ENCODE peak calls at places on chromosomes 1 and 21, in six cellular contexts. One of them, this sample, is unnamed.

GRCh38 chr1:25431495-25432363 is 1.0 kb downstream of the MACO1 start:
- DNase-seq in HepG2: no peak
- DNase-seq in IMR-90: no peak
- DNase-seq in K562: no peak
- DNase-seq in A549: no peak
- DNase-seq in GM12878: no peak
- DNase-seq in this sample: no peak

GRCh38 chr1:58409826-58410225 is 136.7 kb downstream of the OMA1 start:
- DNase-seq in HepG2: no peak
- DNase-seq in A549: no peak
- DNase-seq in K562: no peak
- DNase-seq in IMR-90: peak; percentile 27
- DNase-seq in GM12878: no peak
- DNase-seq in this sample: no peak

GRCh38 chr1:32335951-32336867 is at the start of gene MARCKSL1:
- DNase-seq in A549: peak; percentile 54
- DNase-seq in IMR-90: peak; percentile 55
- DNase-seq in GM12878: no peak
- DNase-seq in HepG2: peak; percentile 63
- DNase-seq in K562: peak; percentile 92
- DNase-seq in this sample: peak; percentile 93

GRCh38 chr21:44582980-44583799 is 2.8 kb upstream of the KRTAP10-5 start:
- DNase-seq in A549: no peak
- DNase-seq in IMR-90: no peak
- DNase-seq in HepG2: no peak
- DNase-seq in K562: no peak
- DNase-seq in GM12878: no peak
- DNase-seq in this sample: no peak

GRCh38 chr1:168469690-168470089 is 74.1 kb downstream of the XCL2 start:
- DNase-seq in GM12878: no peak
- DNase-seq in HepG2: no peak
- DNase-seq in IMR-90: peak; percentile 40
- DNase-seq in K562: peak; percentile 85
- DNase-seq in A549: no peak
- DNase-seq in this sample: peak; percentile 16

GRCh38 chr1:70818391-70818790 is 229.2 kb downstream of the PTGER3 start:
- DNase-seq in IMR-90: no peak
- DNase-seq in A549: no peak
- DNase-seq in K562: no peak
- DNase-seq in HepG2: no peak
- DNase-seq in GM12878: no peak
- DNase-seq in this sample: no peak

GRCh38 chr1:211336161-211336560 is 9.5 kb downstream of the TRAF5 start:
- DNase-seq in GM12878: no peak
- DNase-seq in K562: no peak
- DNase-seq in HepG2: no peak
- DNase-seq in A549: no peak
- DNase-seq in IMR-90: no peak
- DNase-seq in this sample: no peak

GRCh38 chr1:82598816-82599215 is 798.1 kb downstream of the ADGRL2 start:
- DNase-seq in A549: no peak
- DNase-seq in HepG2: no peak
- DNase-seq in IMR-90: no peak
- DNase-seq in GM12878: no peak
- DNase-seq in K562: no peak
- DNase-seq in this sample: no peak

GRCh38 chr1:75265792-75266191 is 131.6 kb downstream of the LHX8 start:
- DNase-seq in A549: peak; percentile 33
- DNase-seq in IMR-90: peak; percentile 6
- DNase-seq in GM12878: peak; percentile 12
- DNase-seq in HepG2: peak; percentile 67
- DNase-seq in K562: peak; percentile 17
- DNase-seq in this sample: peak; percentile 49

GRCh38 chr1:238647877-238648276 is 738.5 kb upstream of the CHRM3 start:
- DNase-seq in A549: peak; percentile 83
- DNase-seq in IMR-90: peak; percentile 100
- DNase-seq in K562: no peak
- DNase-seq in HepG2: no peak
- DNase-seq in GM12878: no peak
- DNase-seq in this sample: no peak

GRCh38 chr1:152440635-152441471 is 26.8 kb upstream of the CRNN start:
- DNase-seq in K562: peak; percentile 79
- DNase-seq in HepG2: peak; percentile 54
- DNase-seq in IMR-90: peak; percentile 54
- DNase-seq in GM12878: peak; percentile 38
- DNase-seq in A549: peak; percentile 77
- DNase-seq in this sample: peak; percentile 90

GRCh38 chr1:145757420-145757819 is 38.1 kb downstream of the CD160 start:
- DNase-seq in K562: no peak
- DNase-seq in GM12878: no peak
- DNase-seq in HepG2: no peak
- DNase-seq in A549: no peak
- DNase-seq in IMR-90: peak; percentile 35
- DNase-seq in this sample: no peak

GRCh38 chr1:36094621-36095061 is 5.9 kb downstream of the ADPRS start:
- DNase-seq in IMR-90: no peak
- DNase-seq in HepG2: no peak
- DNase-seq in A549: no peak
- DNase-seq in GM12878: no peak
- DNase-seq in K562: no peak
- DNase-seq in this sample: no peak

GRCh38 chr1:174344162-174344561 is 103.6 kb upstream of the GPR52 start:
- DNase-seq in A549: no peak
- DNase-seq in IMR-90: no peak
- DNase-seq in GM12878: no peak
- DNase-seq in HepG2: no peak
- DNase-seq in K562: no peak
- DNase-seq in this sample: no peak

GRCh38 chr1:47437518-47438320 is at the start of gene FOXD2:
- DNase-seq in HepG2: peak; percentile 73
- DNase-seq in K562: peak; percentile 98
- DNase-seq in IMR-90: peak; percentile 66
- DNase-seq in A549: peak; percentile 84
- DNase-seq in GM12878: peak; percentile 59
- DNase-seq in this sample: peak; percentile 92

GRCh38 chr1:92736395-92736794 is 48.5 kb downstream of the EVI5 start:
- DNase-seq in A549: peak; percentile 41
- DNase-seq in IMR-90: peak; percentile 15
- DNase-seq in K562: no peak
- DNase-seq in GM12878: no peak
- DNase-seq in HepG2: no peak
- DNase-seq in this sample: peak; percentile 41

GRCh38 chr1:44730741-44731512 is at the start of gene RNU5D-1:
- DNase-seq in GM12878: peak; percentile 98
- DNase-seq in A549: peak; percentile 94
- DNase-seq in K562: peak; percentile 93
- DNase-seq in HepG2: peak; percentile 95
- DNase-seq in IMR-90: peak; percentile 98
- DNase-seq in this sample: peak; percentile 77

GRCh38 chr1:168636642-168637111 is 60.3 kb downstream of the XCL1 start:
- DNase-seq in IMR-90: no peak
- DNase-seq in GM12878: no peak
- DNase-seq in HepG2: no peak
- DNase-seq in K562: no peak
- DNase-seq in A549: peak; percentile 19
- DNase-seq in this sample: no peak

GRCh38 chr1:173596097-173596825 is 6.6 kb downstream of the SLC9C2 start:
- DNase-seq in IMR-90: no peak
- DNase-seq in HepG2: no peak
- DNase-seq in A549: no peak
- DNase-seq in GM12878: no peak
- DNase-seq in K562: no peak
- DNase-seq in this sample: no peak

GRCh38 chr21:29155118-29155932 is 24.9 kb downstream of the MAP3K7CL start:
- DNase-seq in GM12878: no peak
- DNase-seq in K562: no peak
- DNase-seq in IMR-90: peak; percentile 62
- DNase-seq in A549: no peak
- DNase-seq in HepG2: no peak
- DNase-seq in this sample: peak; percentile 57

GRCh38 chr21:34609244-34609950 is 5.5 kb downstream of the RCAN1 start:
- DNase-seq in K562: no peak
- DNase-seq in HepG2: no peak
- DNase-seq in GM12878: no peak
- DNase-seq in IMR-90: no peak
- DNase-seq in A549: no peak
- DNase-seq in this sample: no peak

GRCh38 chr1:81433676-81434075 is 367.1 kb upstream of the ADGRL2 start:
- DNase-seq in A549: no peak
- DNase-seq in IMR-90: no peak
- DNase-seq in K562: no peak
- DNase-seq in GM12878: no peak
- DNase-seq in HepG2: no peak
- DNase-seq in this sample: no peak

GRCh38 chr1:52633291-52633754 is 355 bp downstream of the SHISAL2A start:
- DNase-seq in A549: no peak
- DNase-seq in IMR-90: no peak
- DNase-seq in HepG2: no peak
- DNase-seq in K562: no peak
- DNase-seq in GM12878: no peak
- DNase-seq in this sample: no peak

GRCh38 chr1:153616144-153616884 is at the start of gene S100A14:
- DNase-seq in HepG2: no peak
- DNase-seq in K562: peak; percentile 57
- DNase-seq in IMR-90: no peak
- DNase-seq in A549: no peak
- DNase-seq in GM12878: no peak
- DNase-seq in this sample: no peak
- TF ChIP-seq BHLHE40 in HepG2: peak; percentile 37
- TF ChIP-seq BHLHE40 in K562: peak; percentile 67
- TF ChIP-seq BHLHE40 in IMR-90: peak; percentile 66
- TF ChIP-seq BHLHE40 in A549: no peak
- TF ChIP-seq BHLHE40 in GM12878: no peak
- TF ChIP-seq BHLHE40 in this sample: no peak

DNA sequence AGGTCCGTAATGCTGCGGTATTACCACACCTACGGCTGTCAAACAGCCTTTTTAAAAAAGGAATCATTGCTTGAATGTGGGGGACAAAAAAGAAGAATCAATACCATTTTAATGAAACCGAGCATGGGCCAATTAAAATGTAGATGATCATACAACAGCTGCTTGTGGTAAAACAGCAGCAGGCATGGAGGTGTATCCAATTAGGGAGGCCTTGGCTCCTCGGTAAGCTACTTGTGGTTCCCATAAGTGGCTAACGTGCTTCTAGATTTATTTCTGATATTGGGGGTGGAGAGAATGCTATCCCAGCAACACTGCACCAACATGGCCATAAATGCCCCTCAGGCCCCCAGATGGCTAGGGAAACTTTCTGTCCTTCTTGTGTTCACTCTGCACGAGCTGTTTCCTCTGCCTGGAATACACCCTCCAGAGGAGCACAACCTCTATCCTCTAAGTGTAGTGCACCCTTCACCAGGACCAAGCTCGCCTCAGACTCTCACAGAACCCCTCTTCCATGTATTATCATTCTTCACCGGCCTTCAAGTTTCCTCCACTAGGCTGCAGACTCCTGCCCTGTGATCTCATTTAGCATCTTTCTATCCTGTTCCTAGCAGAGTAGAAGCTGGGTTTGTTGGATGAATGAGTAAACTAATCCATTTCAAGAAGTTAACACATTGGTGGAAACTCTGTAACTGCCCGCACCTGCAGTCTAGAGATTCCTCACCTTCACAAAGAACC is 1.6 kb downstream of the PTPN14 start:
- DNase-seq in HepG2: no peak
- DNase-seq in IMR-90: peak; percentile 62
- DNase-seq in K562: no peak
- DNase-seq in A549: peak; percentile 39
- DNase-seq in GM12878: no peak
- DNase-seq in this sample: no peak
- TF ChIP-seq BHLHE40 in HepG2: no peak
- TF ChIP-seq BHLHE40 in IMR-90: no peak
- TF ChIP-seq BHLHE40 in K562: no peak
- TF ChIP-seq BHLHE40 in A549: no peak
- TF ChIP-seq BHLHE40 in GM12878: no peak
- TF ChIP-seq BHLHE40 in this sample: no peak

GRCh38 chr1:109307363-109308021 is 681 bp upstream of the MYBPHL start:
- DNase-seq in HepG2: peak; percentile 34
- DNase-seq in IMR-90: no peak
- DNase-seq in GM12878: no peak
- DNase-seq in A549: no peak
- DNase-seq in K562: peak; percentile 81
- DNase-seq in this sample: no peak
- TF ChIP-seq BHLHE40 in HepG2: no peak
- TF ChIP-seq BHLHE40 in IMR-90: no peak
- TF ChIP-seq BHLHE40 in GM12878: no peak
- TF ChIP-seq BHLHE40 in A549: no peak
- TF ChIP-seq BHLHE40 in K562: peak; percentile 11
- TF ChIP-seq BHLHE40 in this sample: no peak

GRCh38 chr1:9824702-9825089 is 931 bp upstream of the CLSTN1 start:
- DNase-seq in GM12878: no peak
- DNase-seq in IMR-90: no peak
- DNase-seq in HepG2: no peak
- DNase-seq in A549: no peak
- DNase-seq in K562: no peak
- DNase-seq in this sample: no peak

GRCh38 chr1:9826087-9826486 is 2.3 kb upstream of the CLSTN1 start:
- DNase-seq in GM12878: no peak
- DNase-seq in A549: no peak
- DNase-seq in HepG2: no peak
- DNase-seq in IMR-90: no peak
- DNase-seq in K562: no peak
- DNase-seq in this sample: no peak

GRCh38 chr1:9825101-9826074 is 1.6 kb upstream of the CLSTN1 start:
- DNase-seq in IMR-90: peak; percentile 51
- DNase-seq in HepG2: peak; percentile 46
- DNase-seq in A549: peak; percentile 93
- DNase-seq in GM12878: peak; percentile 20
- DNase-seq in K562: peak; percentile 53
- DNase-seq in this sample: peak; percentile 45

GRCh38 chr1:9826616-9827015 is 2.9 kb upstream of the CLSTN1 start:
- DNase-seq in A549: no peak
- DNase-seq in HepG2: no peak
- DNase-seq in IMR-90: no peak
- DNase-seq in GM12878: no peak
- DNase-seq in K562: peak; percentile 16
- DNase-seq in this sample: no peak

DNA sequence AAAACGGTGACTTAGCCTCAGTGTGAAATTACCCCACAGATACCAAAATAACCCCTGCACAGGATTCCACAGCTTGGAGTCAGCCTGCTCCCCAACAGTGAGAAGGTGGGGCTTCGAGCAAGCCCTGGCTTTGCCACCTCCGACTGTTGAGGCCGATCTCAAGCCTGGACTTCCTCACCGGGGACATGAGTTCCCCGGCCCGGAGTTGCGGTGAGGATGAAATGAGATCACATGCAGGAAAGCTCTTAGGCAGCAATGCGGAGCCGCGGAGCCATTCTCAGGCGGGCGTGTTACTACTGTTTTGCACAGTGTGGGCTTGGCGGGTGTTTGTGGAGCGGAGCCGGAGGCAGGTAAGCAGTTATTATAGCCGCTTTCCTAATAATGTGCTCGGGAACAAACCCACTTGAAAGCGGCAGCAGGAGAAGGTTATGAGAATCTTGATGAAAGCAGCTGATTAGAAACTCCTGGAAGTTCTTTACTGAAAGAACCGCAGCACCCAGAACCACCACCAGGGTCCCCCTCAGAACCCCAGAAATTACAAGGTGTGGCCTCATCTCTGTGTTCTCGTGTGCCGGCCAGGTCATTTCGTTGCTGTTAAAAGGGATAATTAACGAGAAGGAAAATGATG is 3.9 kb upstream of the CLSTN1 start:
- DNase-seq in K562: peak; percentile 61
- DNase-seq in A549: no peak
- DNase-seq in GM12878: no peak
- DNase-seq in IMR-90: no peak
- DNase-seq in HepG2: no peak
- DNase-seq in this sample: no peak
- TF ChIP-seq BHLHE40 in K562: peak; percentile 51
- TF ChIP-seq BHLHE40 in A549: no peak
- TF ChIP-seq BHLHE40 in GM12878: no peak
- TF ChIP-seq BHLHE40 in IMR-90: no peak
- TF ChIP-seq BHLHE40 in HepG2: no peak
- TF ChIP-seq BHLHE40 in this sample: no peak

This sample was measured in HEK293T.